ENCODE peak calls at places on chromosomes 11 and 22, in six cellular contexts. I, Z, F, V, S and J are unnamed samples.

GRCh38 chr11:95296621-95297025 is 65.6 kb upstream of the SESN3 start:
- DNase-seq in Z (no peak), S (no peak), V (no peak), I (no peak), F (peak; percentile 71), J (no peak)

GRCh38 chr11:124150684-124151083 is 32.5 kb upstream of the OR10D3 start:
- DNase-seq in F (no peak), Z (no peak), V (no peak), S (no peak), I (no peak), J (no peak)

GRCh38 chr11:30406978-30407762 is 84.3 kb downstream of the ARL14EP start:
- DNase-seq in S (no peak), V (no peak), F (no peak), Z (no peak), I (no peak), J (no peak)

GRCh38 chr11:77198440-77198849 is 70.4 kb downstream of the MYO7A start:
- DNase-seq in I (peak; percentile 50), S (no peak), Z (no peak), V (no peak), F (no peak), J (no peak)

GRCh38 chr11:84890706-84891105 is 736.4 kb downstream of the DLG2 start:
- DNase-seq in S (no peak), V (no peak), I (no peak), F (no peak), Z (no peak), J (no peak)

GRCh38 chr22:39090426-39091064 is 6.5 kb upstream of the APOBEC3H start:
- DNase-seq in V (no peak), S (no peak), Z (no peak), F (no peak), I (no peak), J (no peak)

GRCh38 chr11:65862191-65862735 is 2.0 kb downstream of the MUS81 start:
- DNase-seq in V (no peak), I (peak; percentile 59), F (no peak), S (no peak), Z (no peak), J (no peak)

GRCh38 chr11:118491041-118491440 is 36.2 kb upstream of the TTC36 start:
- DNase-seq in Z (no peak), V (no peak), I (no peak), S (no peak), F (no peak), J (no peak)

GRCh38 chr22:17764036-17764435 is 10.2 kb downstream of the BID start:
- DNase-seq in V (no peak), Z (no peak), S (no peak), F (no peak), I (no peak), J (no peak)

GRCh38 chr11:10878408-10879214 is 20.8 kb upstream of the ZBED5 start:
- DNase-seq in S (no peak), Z (no peak), V (no peak), F (no peak), I (no peak), J (no peak)

GRCh38 chr11:1305558-1306056 is 3.8 kb downstream of the TOLLIP start:
- DNase-seq in S (no peak), I (no peak), V (no peak), F (no peak), Z (peak; percentile 38), J (no peak)

GRCh38 chr22:17403906-17404305 is 34.6 kb downstream of the CECR2 start:
- DNase-seq in Z (no peak), S (no peak), F (no peak), I (no peak), V (no peak), J (no peak)

GRCh38 chr11:120068114-120068573 is 69.8 kb downstream of the TRIM29 start:
- DNase-seq in Z (no peak), S (no peak), I (no peak), F (no peak), V (peak; percentile 14), J (no peak)

GRCh38 chr11:28442113-28442512 is 333.9 kb downstream of the METTL15 start:
- DNase-seq in S (no peak), F (no peak), Z (no peak), V (no peak), I (no peak), J (peak; percentile 23)

GRCh38 chr11:44466531-44467179 is 98.8 kb upstream of the CD82 start:
- DNase-seq in S (no peak), V (no peak), F (no peak), Z (no peak), I (no peak), J (no peak)

GRCh38 chr11:61141601-61142028 is 19.6 kb downstream of the VPS37C start:
- DNase-seq in F (no peak), I (peak; percentile 66), V (no peak), Z (no peak), S (no peak), J (no peak)